ENCODE peak calls at places on chromosome 18, in six cellular contexts. R is stimulated activated CD4-positive, alpha-beta T cell treated with anti-CD3 and anti-CD28 coated beads, Interleukin-15, amount 100 ng/mL, for 1 hour; Y is Daoy; V is HuH-7; X is T follicular helper cell; D is cardiac fibroblast. Q is an unnamed sample.

GRCh38 chr18:47931707-47932103 is 1.2 kb upstream of the SMAD2 start:
- DNase-seq in Y (peak), X (peak), R (no peak), V (peak), D (peak), Q (no peak)

GRCh38 chr18:68509902-68510301 is 205.0 kb downstream of the TMX3 start:
- DNase-seq in V (no peak), X (no peak), Y (no peak), D (no peak), R (no peak), Q (no peak)

GRCh38 chr18:33757037-33757436 is 179.0 kb downstream of the ASXL3 start:
- DNase-seq in R (no peak), Y (peak), D (no peak), V (no peak), X (no peak), Q (no peak)

GRCh38 chr18:36015629-36016028 is 43.1 kb downstream of the RMP24 start:
- DNase-seq in Y (no peak), X (no peak), V (no peak), D (no peak), R (no peak), Q (no peak)

GRCh38 chr18:25322806-25323205 is 29.2 kb downstream of the ZNF521 start:
- DNase-seq in R (no peak), X (no peak), D (no peak), V (no peak), Y (no peak), Q (no peak)

GRCh38 chr18:32714571-32715148 is 58.2 kb downstream of the KLHL14 start:
- DNase-seq in V (peak), R (no peak), D (peak), Y (peak), X (no peak), Q (no peak)

GRCh38 chr18:76394780-76395476 is 100.1 kb downstream of the ZNF516 start:
- DNase-seq in Y (no peak), V (no peak), X (no peak), D (peak), R (no peak), Q (no peak)

GRCh38 chr18:22709288-22710060 is 223.7 kb upstream of the RBBP8 start:
- DNase-seq in X (no peak), R (no peak), V (peak), Y (no peak), D (peak), Q (no peak)

GRCh38 chr18:48983793-48984437 is 33.1 kb upstream of the SMAD7 start:
- DNase-seq in R (no peak), V (no peak), Y (peak), D (no peak), X (no peak), Q (no peak)

GRCh38 chr18:23137093-23137640 is 1.9 kb downstream of the CABLES1 start:
- DNase-seq in R (no peak), X (no peak), V (peak), D (peak), Y (no peak), Q (no peak)

GRCh38 chr18:21053127-21053526 is 58.5 kb downstream of the ROCK1 start:
- DNase-seq in Y (no peak), D (peak), V (peak), X (no peak), R (no peak), Q (no peak)

GRCh38 chr18:68779169-68779568 is 18.7 kb upstream of the CCDC102B start:
- DNase-seq in V (no peak), R (no peak), Y (no peak), X (no peak), D (peak), Q (no peak)

GRCh38 chr18:5503740-5504139 is 40.1 kb downstream of the EPB41L3 start:
- DNase-seq in D (no peak), R (no peak), Y (no peak), V (no peak), X (no peak), Q (no peak)

GRCh38 chr18:35355140-35355618 is 11.0 kb upstream of the ZNF24 start:
- DNase-seq in Y (peak), V (peak), X (peak), D (peak), R (peak), Q (peak)

GRCh38 chr18:55908790-55909408 is 320.9 kb upstream of the TCF4 start:
- DNase-seq in D (no peak), X (no peak), R (no peak), V (no peak), Y (peak), Q (no peak)

GRCh38 chr18:35042389-35043066 is 1.3 kb downstream of the MAPRE2 start:
- DNase-seq in Y (no peak), X (no peak), R (no peak), V (no peak), D (peak), Q (no peak)

GRCh38 chr18:77671456-77672167 is 422.0 kb downstream of the GALR1 start:
- DNase-seq in R (no peak), Y (peak), X (no peak), V (no peak), D (no peak), Q (no peak)

GRCh38 chr18:51149605-51150429 is 47.7 kb downstream of the MEX3C start:
- DNase-seq in X (no peak), V (peak), R (no peak), Y (peak), D (peak), Q (no peak)

GRCh38 chr18:2970762-2971659 is 41.9 kb downstream of the LPIN2 start:
- DNase-seq in V (no peak), R (no peak), X (no peak), Y (no peak), D (no peak), Q (no peak)

GRCh38 chr18:36809590-36810381 is 19.0 kb downstream of the TPGS2 start:
- DNase-seq in V (peak), X (no peak), R (no peak), D (peak), Y (peak), Q (peak)

GRCh38 chr18:48767090-48767670 is 183.6 kb downstream of the SMAD7 start:
- DNase-seq in X (no peak), V (peak), Y (no peak), D (peak), R (no peak), Q (no peak)